ENCODE peak calls at places on chromosomes 5 and 9, in four cellular contexts. W is HepG2, O is K562, F is SK-N-SH. Y is an unnamed sample.

GRCh38 chr9:38068616-38068865 is 486 bp downstream of the SHB start:
- DNase-seq in F (peak; percentile 76), O (peak; percentile 70), W (no peak), Y (no peak)

GRCh38 chr5:168877132-168877895 is 298.1 kb upstream of the PANK3 start:
- DNase-seq in O (no peak), W (peak; percentile 18), F (no peak), Y (no peak)

GRCh38 chr5:83487155-83487554 is 15.6 kb downstream of the VCAN start:
- DNase-seq in F (no peak), W (no peak), O (no peak), Y (no peak)

GRCh38 chr9:133959171-133959570 is 33.0 kb downstream of the VAV2 start:
- DNase-seq in W (no peak), F (no peak), O (no peak), Y (no peak)

GRCh38 chr5:155727512-155728145 is 599.3 kb upstream of the SGCD start:
- DNase-seq in O (no peak), F (no peak), W (no peak), Y (no peak)

GRCh38 chr9:106707291-106707690 is 155.7 kb upstream of the ZNF462 start:
- DNase-seq in O (no peak), F (no peak), W (no peak), Y (no peak)

GRCh38 chr9:131815971-131816873 is 76.3 kb upstream of the RAPGEF1 start:
- DNase-seq in W (no peak), O (no peak), F (no peak), Y (no peak)

GRCh38 chr5:34682926-34683623 is 26.9 kb downstream of the RAI14 start:
- DNase-seq in W (peak; percentile 33), F (no peak), O (no peak), Y (peak; percentile 16)

GRCh38 chr5:158174918-158175663 is 316.1 kb upstream of the CLINT1 start:
- DNase-seq in F (peak; percentile 76), W (peak; percentile 32), O (peak; percentile 54), Y (peak; percentile 24)

GRCh38 chr5:37905230-37905629 is 65.4 kb upstream of the GDNF start:
- DNase-seq in W (no peak), O (no peak), F (no peak), Y (no peak)

GRCh38 chr9:128628471-128629048 is 28.1 kb downstream of the DYNC2I2 start:
- DNase-seq in W (peak; percentile 23), O (peak; percentile 72), F (peak; percentile 36), Y (no peak)

GRCh38 chr9:130956636-130957450 is 17.8 kb upstream of the FIBCD1 start:
- DNase-seq in O (peak; percentile 62), W (no peak), F (no peak), Y (no peak)

GRCh38 chr5:77935516-77936364 is 159.6 kb upstream of the TBCA start:
- DNase-seq in O (no peak), W (no peak), F (no peak), Y (no peak)

GRCh38 chr5:107147584-107147983 is 523.2 kb downstream of the EFNA5 start:
- DNase-seq in O (no peak), F (no peak), W (no peak), Y (no peak)

GRCh38 chr9:112135706-112136105 is 39.4 kb downstream of the SUSD1 start:
- DNase-seq in F (no peak), W (no peak), O (no peak), Y (no peak)

GRCh38 chr5:88770290-88771257 is 112.4 kb downstream of the MEF2C start:
- DNase-seq in O (no peak), F (no peak), W (no peak), Y (no peak)

GRCh38 chr5:138336952-138337684 is 948 bp upstream of the FAM53C start:
- DNase-seq in O (peak; percentile 78), F (peak; percentile 87), W (no peak), Y (peak; percentile 81)

GRCh38 chr9:131704195-131704983 is 35.5 kb downstream of the RAPGEF1 start:
- DNase-seq in W (no peak), O (no peak), F (no peak), Y (no peak)

GRCh38 chr5:142816577-142816976 is 46.4 kb downstream of the ARHGAP26 start:
- DNase-seq in F (no peak), W (no peak), O (no peak), Y (no peak)

GRCh38 chr9:91345978-91346377 is 15.7 kb downstream of the AUH start:
- DNase-seq in O (no peak), W (no peak), F (no peak), Y (no peak)

GRCh38 chr9:86557063-86557766 is 203.0 kb upstream of the TUT7 start:
- DNase-seq in O (no peak), W (no peak), F (no peak), Y (no peak)

GRCh38 chr5:168481330-168481788 is 4.9 kb upstream of the RARS1 start:
- DNase-seq in F (no peak), O (no peak), W (peak; percentile 28), Y (no peak)

GRCh38 chr9:74979844-74980243 is 27.1 kb upstream of the C9orf40 start:
- DNase-seq in F (no peak), W (no peak), O (no peak), Y (no peak)

GRCh38 chr5:179858241-179858585 is 404 bp downstream of the MRNIP start:
- DNase-seq in F (peak; percentile 72), O (peak; percentile 53), W (peak; percentile 17), Y (no peak)

GRCh38 chr5:127928053-127928452 is 155.5 kb upstream of the SLC12A2 start:
- DNase-seq in W (no peak), F (no peak), O (no peak), Y (no peak)

GRCh38 chr5:136058031-136058971 is 29.5 kb downstream of the TGFBI start:
- DNase-seq in W (peak; percentile 99), F (no peak), O (no peak), Y (peak; percentile 35)

GRCh38 chr5:37715361-37715760 is 124.5 kb downstream of the GDNF start:
- DNase-seq in F (no peak), W (peak; percentile 30), O (no peak), Y (no peak)

GRCh38 chr9:18795947-18796705 is 236.9 kb downstream of the SAXO1 start:
- DNase-seq in W (no peak), O (no peak), F (no peak), Y (no peak)

GRCh38 chr5:134958755-134959154 is 9.0 kb upstream of the CATSPER3 start:
- DNase-seq in F (no peak), W (peak; percentile 73), O (no peak), Y (no peak)

GRCh38 chr5:181181650-181182565 is 23.1 kb downstream of the TRIM7 start:
- DNase-seq in O (no peak), W (peak; percentile 74), F (peak; percentile 71), Y (peak; percentile 76)

GRCh38 chr5:126188804-126189203 is 234.4 kb upstream of the GRAMD2B start:
- DNase-seq in O (no peak), F (no peak), W (no peak), Y (no peak)

DNA sequence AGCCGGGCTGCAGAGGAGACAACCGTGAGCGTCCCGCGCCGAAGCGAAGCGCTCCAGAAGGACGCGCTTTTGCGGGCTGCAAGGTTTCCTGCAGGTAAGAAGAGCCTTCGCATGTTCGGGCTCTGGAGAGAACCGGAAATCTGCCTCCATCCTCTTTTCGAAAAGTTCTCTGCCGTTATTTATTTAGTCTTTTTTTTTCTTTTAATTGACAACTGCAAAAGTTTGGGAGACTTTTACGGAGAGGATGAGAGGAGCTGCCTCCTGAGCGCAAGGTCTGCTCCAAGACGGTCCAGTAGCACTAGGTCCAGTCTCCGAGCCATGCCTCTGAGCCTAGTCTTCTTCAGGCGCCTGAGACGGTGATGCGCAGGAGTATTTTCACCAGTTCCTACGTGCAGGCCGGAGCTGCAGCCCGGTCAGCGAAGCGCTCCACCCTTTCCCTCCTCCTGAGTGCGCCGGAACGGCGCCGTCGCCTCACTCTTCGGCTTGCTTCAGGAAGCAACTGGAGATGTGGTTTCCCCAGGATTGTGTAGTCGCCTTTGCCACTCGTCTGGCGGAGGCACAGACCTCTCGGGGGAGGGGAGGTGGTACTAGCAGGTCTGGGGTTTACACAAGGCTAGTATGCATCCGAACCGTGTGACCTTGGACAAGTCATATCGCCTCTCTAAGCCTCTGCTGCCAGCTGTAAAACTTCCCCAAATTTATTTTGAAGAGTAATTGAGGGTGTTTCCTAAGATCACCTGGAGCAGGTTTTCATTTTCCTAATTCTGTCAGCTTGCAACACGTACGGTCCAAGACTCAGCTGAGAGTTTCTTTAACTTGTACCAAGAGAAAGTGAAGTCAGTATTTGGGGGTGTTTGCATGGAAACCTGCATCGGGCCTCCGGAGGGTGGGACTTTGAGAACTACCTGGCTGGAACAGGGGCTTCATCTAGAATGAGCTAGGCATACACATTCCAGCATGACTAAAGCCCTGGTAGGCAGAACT is 4.5 kb downstream of the POU4F3 start:
- DNase-seq in W (no peak), O (no peak), F (no peak), Y (no peak)
- TF ChIP-seq REST in W (no peak), O (no peak), F (no peak), Y (no peak)

DNA sequence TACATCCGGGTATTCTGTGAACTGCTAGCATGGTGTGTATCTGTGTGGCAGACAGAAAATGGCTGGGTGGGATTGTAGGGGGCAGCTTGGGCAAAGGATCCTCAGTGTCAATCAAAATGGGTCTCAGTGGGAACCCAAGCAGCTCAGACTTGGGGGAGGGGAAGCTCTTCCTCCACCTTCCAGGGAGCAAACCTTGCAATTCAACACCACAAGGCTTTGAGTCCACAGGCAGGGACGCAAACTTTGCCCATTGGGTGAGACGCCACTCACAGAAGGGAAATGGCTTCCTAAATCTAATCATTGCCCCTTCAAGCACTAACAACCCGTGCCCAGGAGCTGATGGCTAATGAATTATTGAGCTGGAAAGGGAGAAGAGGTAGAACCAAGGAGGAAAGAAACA is 1.1 kb upstream of the KCNIP1 start:
- DNase-seq in F (no peak), O (no peak), W (no peak), Y (no peak)
- TF ChIP-seq JUND in F (no peak), O (no peak), W (no peak), Y (no peak)

GRCh38 chr5:43039468-43040286 is 442 bp downstream of the ANXA2R start:
- DNase-seq in F (peak; percentile 40), O (peak; percentile 30), W (peak; percentile 50), Y (peak; percentile 56)
- TF ChIP-seq REST in F (no peak), O (peak; percentile 73), W (no peak), Y (no peak)

DNA sequence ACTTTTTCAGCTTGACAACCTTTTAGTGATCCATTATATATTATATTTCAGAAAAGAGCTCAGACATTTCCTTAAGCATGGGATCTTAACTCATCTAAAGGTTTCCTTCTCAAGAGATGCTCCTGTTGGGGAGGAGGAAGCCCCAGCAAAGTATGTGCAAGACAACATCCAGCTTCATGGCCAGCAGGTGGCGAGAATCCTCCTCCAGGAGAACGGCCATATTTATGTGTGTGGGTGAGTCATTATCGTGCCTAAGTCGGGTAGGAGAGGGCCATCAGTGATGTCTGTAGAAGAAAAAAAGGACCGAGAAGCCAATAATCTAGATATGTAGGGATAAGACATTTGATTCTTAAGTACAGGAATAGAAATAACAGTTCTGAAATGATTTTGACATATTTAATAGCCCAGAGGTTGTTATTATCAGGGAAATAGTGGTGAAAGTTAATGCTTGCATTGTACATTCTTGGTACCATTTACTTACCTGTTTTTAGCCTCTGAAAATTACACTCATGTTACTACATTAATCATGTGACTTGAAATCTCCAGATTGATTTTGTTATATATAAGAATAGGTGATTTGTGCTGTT is 28.2 kb downstream of the MTRR start:
- DNase-seq in O (peak; percentile 61), F (peak; percentile 27), W (peak; percentile 21), Y (no peak)
- TF ChIP-seq JUND in O (peak; percentile 78), F (peak; percentile 26), W (no peak), Y (no peak)

Y was measured in HCT116.